ENCODE peak calls at places on chromosome 10, in seven cellular contexts. C, Q, M, D, H, T and P are unnamed samples.

GRCh38 chr10:22475857-22476600 is 130.7 kb downstream of the SPAG6 start:
- DNase-seq in C (no peak), Q (peak; percentile 47), M (peak; percentile 20), D (no peak), H (peak; percentile 23), T (peak; percentile 2), P (no peak)

GRCh38 chr10:131857156-131858117 is 43.4 kb upstream of the PPP2R2D start:
- DNase-seq in C (no peak), Q (no peak), M (no peak), D (no peak), H (no peak), T (no peak), P (peak; percentile 54)

GRCh38 chr10:21649441-21649872 is 115.4 kb downstream of the MLLT10 start:
- DNase-seq in C (no peak), Q (no peak), M (no peak), D (no peak), H (no peak), T (no peak), P (no peak)

GRCh38 chr10:69895759-69896158 is 94.1 kb downstream of the COL13A1 start:
- DNase-seq in C (peak; percentile 77), Q (no peak), M (no peak), D (no peak), H (peak; percentile 35), T (no peak), P (peak; percentile 90)

GRCh38 chr10:46555713-46556514 is 544 bp downstream of the GPRIN2 start:
- DNase-seq in C (peak; percentile 26), Q (no peak), M (no peak), D (no peak), H (no peak), T (no peak), P (peak; percentile 83)

GRCh38 chr10:34716958-34717357 is 98.1 kb downstream of the PARD3 start:
- DNase-seq in C (no peak), Q (no peak), M (no peak), D (no peak), H (peak; percentile 57), T (no peak), P (no peak)

GRCh38 chr10:81031774-81032173 is 494.1 kb downstream of the SH2D4B start:
- DNase-seq in C (no peak), Q (no peak), M (no peak), D (no peak), H (no peak), T (no peak), P (no peak)

GRCh38 chr10:117418121-117418520 is 42.9 kb upstream of the PDZD8 start:
- DNase-seq in C (peak; percentile 24), Q (no peak), M (no peak), D (no peak), H (no peak), T (no peak), P (no peak)

GRCh38 chr10:116692225-116692624 is 50.1 kb downstream of the HSPA12A start:
- DNase-seq in C (no peak), Q (no peak), M (no peak), D (no peak), H (no peak), T (no peak), P (no peak)

GRCh38 chr10:33153968-33154327 is 180.5 kb downstream of the NRP1 start:
- DNase-seq in C (no peak), Q (no peak), M (no peak), D (no peak), H (no peak), T (no peak), P (no peak)

GRCh38 chr10:10609379-10609955 is 408.2 kb upstream of the CELF2 start:
- DNase-seq in C (no peak), Q (no peak), M (no peak), D (no peak), H (no peak), T (no peak), P (no peak)

GRCh38 chr10:103745264-103746247 is 109.8 kb downstream of the SH3PXD2A start:
- DNase-seq in C (peak; percentile 58), Q (no peak), M (no peak), D (peak; percentile 32), H (no peak), T (no peak), P (no peak)

GRCh38 chr10:79244841-79245504 is 102.3 kb upstream of the PPIF start:
- DNase-seq in C (no peak), Q (no peak), M (no peak), D (no peak), H (peak; percentile 17), T (no peak), P (no peak)

GRCh38 chr10:45470098-45471012 is 96.3 kb downstream of the ALOX5 start:
- DNase-seq in C (no peak), Q (no peak), M (peak; percentile 1), D (no peak), H (peak; percentile 90), T (peak; percentile 64), P (no peak)

GRCh38 chr10:96390460-96390864 is 31.7 kb upstream of the OPALIN start:
- DNase-seq in C (peak; percentile 37), Q (peak; percentile 79), M (no peak), D (no peak), H (no peak), T (no peak), P (no peak)

GRCh38 chr10:3976171-3976570 is 191.2 kb upstream of the KLF6 start:
- DNase-seq in C (no peak), Q (no peak), M (no peak), D (no peak), H (no peak), T (no peak), P (no peak)

GRCh38 chr10:3104251-3104918 is 37.0 kb downstream of the PFKP start:
- DNase-seq in C (no peak), Q (peak; percentile 66), M (no peak), D (no peak), H (no peak), T (no peak), P (no peak)

GRCh38 chr10:80966326-80966986 is 428.8 kb downstream of the SH2D4B start:
- DNase-seq in C (no peak), Q (no peak), M (no peak), D (no peak), H (no peak), T (no peak), P (no peak)